ENCODE peak calls at places on chromosome 2, in six cellular contexts. One of them, this sample, is unnamed.

GRCh38 chr2:53098323-53099073 is 669.1 kb upstream of the CHAC2 start:
- DNase-seq in GM23248: no peak
- DNase-seq in HCT116: no peak
- DNase-seq in OCI-LY7: no peak
- DNase-seq in PC-3: no peak
- DNase-seq in PC-9: no peak
- DNase-seq in this sample: no peak

GRCh38 chr2:240133401-240133800 is 2.7 kb downstream of the COPS9 start:
- DNase-seq in PC-3: no peak
- DNase-seq in PC-9: no peak
- DNase-seq in HCT116: no peak
- DNase-seq in GM23248: no peak
- DNase-seq in OCI-LY7: no peak
- DNase-seq in this sample: no peak

GRCh38 chr2:108947271-108947907 is 41.6 kb downstream of the EDAR start:
- DNase-seq in HCT116: no peak
- DNase-seq in PC-9: no peak
- DNase-seq in OCI-LY7: peak; percentile 6
- DNase-seq in GM23248: no peak
- DNase-seq in PC-3: no peak
- DNase-seq in this sample: no peak

GRCh38 chr2:235021752-235022151 is 69.9 kb downstream of the SH3BP4 start:
- DNase-seq in HCT116: no peak
- DNase-seq in PC-3: peak; percentile 95
- DNase-seq in PC-9: no peak
- DNase-seq in GM23248: peak; percentile 94
- DNase-seq in OCI-LY7: no peak
- DNase-seq in this sample: no peak

GRCh38 chr2:165328272-165328671 is 89.1 kb downstream of the SCN2A start:
- DNase-seq in GM23248: no peak
- DNase-seq in PC-3: no peak
- DNase-seq in PC-9: no peak
- DNase-seq in OCI-LY7: peak; percentile 5
- DNase-seq in HCT116: no peak
- DNase-seq in this sample: no peak

GRCh38 chr2:100744589-100744988 is 75.3 kb upstream of the NPAS2 start:
- DNase-seq in GM23248: peak; percentile 46
- DNase-seq in PC-9: no peak
- DNase-seq in PC-3: peak; percentile 52
- DNase-seq in OCI-LY7: no peak
- DNase-seq in HCT116: no peak
- DNase-seq in this sample: peak; percentile 26

GRCh38 chr2:53600835-53601234 is 166.8 kb upstream of the CHAC2 start:
- DNase-seq in GM23248: no peak
- DNase-seq in OCI-LY7: no peak
- DNase-seq in HCT116: no peak
- DNase-seq in PC-9: no peak
- DNase-seq in PC-3: no peak
- DNase-seq in this sample: no peak

GRCh38 chr2:40095003-40095402 is 315.9 kb upstream of the THUMPD2 start:
- DNase-seq in PC-3: peak; percentile 90
- DNase-seq in GM23248: peak; percentile 70
- DNase-seq in PC-9: no peak
- DNase-seq in HCT116: no peak
- DNase-seq in OCI-LY7: no peak
- DNase-seq in this sample: no peak

GRCh38 chr2:122101319-122101718 is 345.9 kb downstream of the TSN start:
- DNase-seq in OCI-LY7: no peak
- DNase-seq in HCT116: no peak
- DNase-seq in PC-3: peak; percentile 16
- DNase-seq in GM23248: peak; percentile 6
- DNase-seq in PC-9: no peak
- DNase-seq in this sample: no peak

DNA sequence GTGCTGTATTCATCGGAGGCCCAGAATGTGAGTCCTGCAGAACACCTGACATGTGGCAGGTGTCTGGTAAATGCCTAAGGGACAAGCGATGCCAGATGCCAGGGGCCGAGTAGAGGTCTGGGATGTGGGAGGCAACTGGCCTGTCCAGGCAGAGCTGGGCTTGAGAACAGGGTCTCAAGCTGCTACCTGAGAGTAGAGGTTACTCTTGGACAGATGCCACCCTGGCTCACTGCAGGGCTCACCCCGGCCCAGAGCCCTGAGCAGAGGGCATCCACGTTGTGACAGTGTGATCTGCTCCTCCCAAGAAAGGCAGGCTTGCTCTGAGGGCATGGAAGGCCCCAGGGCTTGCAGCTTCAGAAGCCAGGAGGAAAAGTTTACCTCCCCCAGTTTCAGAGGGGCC is 692.0 kb upstream of the ID2 start:
- DNase-seq in OCI-LY7: no peak
- DNase-seq in GM23248: no peak
- DNase-seq in PC-9: no peak
- DNase-seq in PC-3: no peak
- DNase-seq in HCT116: no peak
- DNase-seq in this sample: no peak
- H3K9me2 ChIP-seq in OCI-LY7: no peaks in the 10 kb centered on the region
- H3K9me2 ChIP-seq in GM23248: no peaks in the 10 kb centered on the region
- H3K9me2 ChIP-seq in PC-9: no peaks in the 10 kb centered on the region
- H3K9me2 ChIP-seq in PC-3: no peaks in the 10 kb centered on the region
- H3K9me2 ChIP-seq in HCT116: no peaks in the 10 kb centered on the region
- H3K9me2 ChIP-seq in this sample: no peaks in the 10 kb centered on the region

GRCh38 chr2:190137561-190137960 is 75.0 kb upstream of the MSTN start:
- DNase-seq in OCI-LY7: no peak
- DNase-seq in PC-9: no peak
- DNase-seq in PC-3: no peak
- DNase-seq in HCT116: no peak
- DNase-seq in GM23248: peak; percentile 65
- DNase-seq in this sample: no peak

GRCh38 chr2:190139371-190139770 is 76.8 kb upstream of the MSTN start:
- DNase-seq in PC-9: no peak
- DNase-seq in HCT116: no peak
- DNase-seq in PC-3: no peak
- DNase-seq in GM23248: no peak
- DNase-seq in OCI-LY7: no peak
- DNase-seq in this sample: no peak

GRCh38 chr2:190136259-190136658 is 73.7 kb upstream of the MSTN start:
- DNase-seq in PC-9: no peak
- DNase-seq in GM23248: no peak
- DNase-seq in OCI-LY7: no peak
- DNase-seq in HCT116: no peak
- DNase-seq in PC-3: no peak
- DNase-seq in this sample: peak; percentile 41

GRCh38 chr2:190138032-190138431 is 75.5 kb upstream of the MSTN start:
- DNase-seq in HCT116: no peak
- DNase-seq in OCI-LY7: no peak
- DNase-seq in PC-3: no peak
- DNase-seq in GM23248: no peak
- DNase-seq in PC-9: no peak
- DNase-seq in this sample: no peak

GRCh38 chr2:190136825-190137224 is 74.3 kb upstream of the MSTN start:
- DNase-seq in OCI-LY7: no peak
- DNase-seq in HCT116: no peak
- DNase-seq in PC-3: no peak
- DNase-seq in PC-9: no peak
- DNase-seq in GM23248: no peak
- DNase-seq in this sample: no peak
- H3K27ac ChIP-seq in OCI-LY7: no peak overlapping the region
- H3K27ac ChIP-seq in HCT116: no peak overlapping the region
- H3K27ac ChIP-seq in PC-3: no peak overlapping the region
- H3K27ac ChIP-seq in PC-9: no peak overlapping the region
- H3K27ac ChIP-seq in GM23248: no peak overlapping the region
- H3K27ac ChIP-seq in this sample: peak overlapping the region; percentile 64

DNA sequence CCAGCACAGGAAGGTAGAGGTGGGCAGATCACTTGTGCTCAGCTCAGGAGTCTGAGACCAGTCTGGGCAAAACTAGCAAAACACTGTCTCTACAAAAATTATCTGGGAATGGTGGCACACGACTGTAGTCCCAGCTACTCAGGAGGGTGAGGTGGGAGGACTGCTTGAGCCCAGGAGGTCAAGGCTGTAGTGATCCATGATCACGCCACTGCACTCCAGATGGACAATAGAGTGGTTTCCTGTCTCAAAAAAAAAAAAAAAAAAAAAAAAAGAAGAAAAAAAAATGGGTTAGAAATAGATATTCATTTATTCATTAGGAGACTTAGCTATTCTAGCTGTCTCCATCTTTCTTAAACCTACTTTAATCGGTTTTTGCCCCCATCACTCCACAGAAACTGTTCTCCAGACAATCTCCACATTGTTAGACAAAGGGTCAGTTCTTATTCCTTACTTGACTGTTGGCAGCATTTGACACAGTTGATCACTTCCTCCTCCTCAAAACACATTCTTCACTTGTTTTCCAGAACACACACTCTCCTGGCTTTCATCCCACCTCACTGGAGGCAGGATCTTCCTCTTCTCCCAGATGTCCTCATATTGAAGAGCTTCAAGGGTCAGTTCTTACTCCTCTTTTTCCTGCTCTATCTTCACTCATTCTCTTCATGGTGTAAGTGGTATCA is 103.1 kb downstream of the DTNB start:
- DNase-seq in GM23248: no peak
- DNase-seq in OCI-LY7: no peak
- DNase-seq in PC-3: no peak
- DNase-seq in PC-9: no peak
- DNase-seq in HCT116: no peak
- DNase-seq in this sample: no peak
- H3K9me2 ChIP-seq in GM23248: no peaks in the 10 kb centered on the region
- H3K9me2 ChIP-seq in OCI-LY7: no peaks in the 10 kb centered on the region
- H3K9me2 ChIP-seq in PC-3: no peaks in the 10 kb centered on the region
- H3K9me2 ChIP-seq in PC-9: no peaks in the 10 kb centered on the region
- H3K9me2 ChIP-seq in HCT116: no peaks in the 10 kb centered on the region
- H3K9me2 ChIP-seq in this sample: no peaks in the 10 kb centered on the region

GRCh38 chr2:136132840-136133570 is 15.1 kb upstream of the CXCR4 start:
- DNase-seq in GM23248: no peak
- DNase-seq in OCI-LY7: peak; percentile 76
- DNase-seq in PC-9: no peak
- DNase-seq in HCT116: no peak
- DNase-seq in PC-3: no peak
- DNase-seq in this sample: no peak
- H3K27ac ChIP-seq in GM23248: no peak overlapping the region
- H3K27ac ChIP-seq in OCI-LY7: peak overlapping the region; percentile 98
- H3K27ac ChIP-seq in PC-9: no peak overlapping the region
- H3K27ac ChIP-seq in HCT116: no peak overlapping the region
- H3K27ac ChIP-seq in PC-3: no peak overlapping the region
- H3K27ac ChIP-seq in this sample: no peak overlapping the region

DNA sequence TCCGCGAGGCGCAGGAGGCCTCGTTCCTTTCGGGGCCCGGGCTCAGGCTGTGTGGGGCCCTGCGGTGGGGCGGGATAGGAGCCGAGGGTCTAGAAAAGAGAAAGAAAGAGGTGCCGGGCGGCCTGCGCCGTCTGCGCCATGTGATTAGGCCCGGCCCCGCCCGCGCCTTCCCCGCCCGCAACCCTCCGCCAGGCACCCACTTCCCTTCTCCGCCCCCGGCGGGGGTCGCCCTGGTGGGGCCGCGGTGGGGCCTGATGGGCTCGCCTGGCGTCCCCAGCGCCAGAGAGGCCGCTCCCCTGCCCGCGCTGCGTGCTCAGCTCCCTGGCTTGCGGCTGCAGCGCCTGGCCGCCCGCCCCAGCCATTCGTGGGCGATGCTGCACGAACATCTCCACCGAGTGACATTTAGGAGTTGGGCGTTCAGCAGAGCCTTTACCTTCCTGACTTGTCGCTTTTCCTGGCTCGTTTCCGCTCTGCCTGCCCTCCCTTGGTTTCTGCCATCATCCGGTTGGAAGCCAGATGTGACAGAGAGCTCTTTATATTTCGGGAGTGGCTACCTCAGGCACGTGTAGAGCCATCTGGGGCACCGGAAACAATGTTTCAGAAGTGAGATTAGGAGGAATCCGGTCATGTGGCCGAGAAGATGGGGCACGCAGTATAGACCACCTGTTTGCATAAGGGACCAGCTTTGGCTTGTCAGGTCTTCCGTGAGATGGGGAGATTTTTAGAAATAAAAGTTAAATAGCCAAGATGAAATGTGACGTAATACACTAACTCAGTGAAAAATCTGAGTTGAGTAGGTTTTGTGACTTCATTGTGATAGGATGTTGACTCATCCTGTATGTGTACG is 1.1 kb downstream of the GLS start:
- DNase-seq in HCT116: peak; percentile 73
- DNase-seq in PC-9: peak; percentile 39
- DNase-seq in PC-3: peak; percentile 77
- DNase-seq in OCI-LY7: peak; percentile 91
- DNase-seq in GM23248: peak; percentile 89
- DNase-seq in this sample: peak; percentile 63
- H3K9me2 ChIP-seq in HCT116: no peaks in the 10 kb centered on the region
- H3K9me2 ChIP-seq in PC-9: no peaks in the 10 kb centered on the region
- H3K9me2 ChIP-seq in PC-3: no peaks in the 10 kb centered on the region
- H3K9me2 ChIP-seq in OCI-LY7: no peaks in the 10 kb centered on the region
- H3K9me2 ChIP-seq in GM23248: no peaks in the 10 kb centered on the region
- H3K9me2 ChIP-seq in this sample: no peaks in the 10 kb centered on the region

DNA sequence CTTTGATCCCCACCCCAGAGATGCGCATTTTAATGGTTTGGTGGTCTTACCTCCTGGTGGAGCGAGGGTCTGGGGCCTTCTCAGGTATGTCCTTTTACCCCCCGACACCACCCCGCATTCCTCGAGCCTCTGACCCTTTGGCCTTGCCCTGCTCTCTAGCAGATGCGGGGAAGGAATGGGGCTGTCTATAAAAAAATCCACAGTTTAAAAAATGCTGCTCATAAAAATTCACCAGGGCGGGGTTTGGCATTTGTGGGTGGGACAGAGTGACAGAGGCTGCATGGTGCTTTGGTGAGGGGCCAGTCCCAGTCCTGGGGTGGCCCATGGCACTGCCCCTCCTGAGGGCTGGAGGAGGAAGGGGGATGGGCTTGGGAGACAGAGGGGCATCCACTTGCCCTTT is 6.7 kb upstream of the RALB start:
- DNase-seq in PC-9: peak; percentile 31
- DNase-seq in PC-3: peak; percentile 26
- DNase-seq in HCT116: no peak
- DNase-seq in OCI-LY7: no peak
- DNase-seq in GM23248: no peak
- DNase-seq in this sample: no peak
- H3K27ac ChIP-seq in PC-9: peak overlapping the region; percentile 67
- H3K27ac ChIP-seq in PC-3: no peak overlapping the region
- H3K27ac ChIP-seq in HCT116: peak overlapping the region; percentile 47
- H3K27ac ChIP-seq in OCI-LY7: no peak overlapping the region
- H3K27ac ChIP-seq in GM23248: no peak overlapping the region
- H3K27ac ChIP-seq in this sample: peak overlapping the region; percentile 89

GRCh38 chr2:170276056-170276455 is 98.1 kb downstream of the MYO3B start:
- DNase-seq in OCI-LY7: no peak
- DNase-seq in PC-9: no peak
- DNase-seq in GM23248: no peak
- DNase-seq in HCT116: no peak
- DNase-seq in PC-3: no peak
- DNase-seq in this sample: no peak
- H3K9me2 ChIP-seq in OCI-LY7: no peaks in the 10 kb centered on the region
- H3K9me2 ChIP-seq in PC-9: no peaks in the 10 kb centered on the region
- H3K9me2 ChIP-seq in GM23248: no peaks in the 10 kb centered on the region
- H3K9me2 ChIP-seq in HCT116: no peaks in the 10 kb centered on the region
- H3K9me2 ChIP-seq in PC-3: no peaks in the 10 kb centered on the region
- H3K9me2 ChIP-seq in this sample: no peaks in the 10 kb centered on the region

GRCh38 chr2:135783416-135783815 is 41.8 kb downstream of the UBXN4 start:
- DNase-seq in PC-9: no peak
- DNase-seq in GM23248: no peak
- DNase-seq in HCT116: no peak
- DNase-seq in PC-3: no peak
- DNase-seq in OCI-LY7: peak; percentile 57
- DNase-seq in this sample: no peak
- H3K27ac ChIP-seq in PC-9: no peak overlapping the region
- H3K27ac ChIP-seq in GM23248: no peak overlapping the region
- H3K27ac ChIP-seq in HCT116: no peak overlapping the region
- H3K27ac ChIP-seq in PC-3: no peak overlapping the region
- H3K27ac ChIP-seq in OCI-LY7: peak overlapping the region; percentile 39
- H3K27ac ChIP-seq in this sample: no peak overlapping the region

This sample was measured in hepatocyte.